ENCODE peak calls at places on chromosomes 7 and 10, in five cellular contexts. One of them, this sample, is unnamed. For H3K9me3, the result is how much of the 10 kb centered on the place peaks cover.

GRCh38 chr7:19519443-19519977 is 189.3 kb downstream of the POLR1F start:
- DNase-seq in A673: peak
- DNase-seq in transverse colon: no peak
- DNase-seq in left ventricle myocardium inferior: peak
- DNase-seq in CD8-positive, alpha-beta T cell: no peak
- DNase-seq in this sample: no peak

GRCh38 chr10:74585231-74586087 is 240.9 kb upstream of the KAT6B start:
- DNase-seq in A673: peak
- DNase-seq in transverse colon: no peak
- DNase-seq in left ventricle myocardium inferior: no peak
- DNase-seq in CD8-positive, alpha-beta T cell: no peak
- DNase-seq in this sample: peak

GRCh38 chr7:46123-46829 is 146.1 kb upstream of the FAM20C start:
- DNase-seq in A673: no peak
- DNase-seq in transverse colon: peak
- DNase-seq in left ventricle myocardium inferior: no peak
- DNase-seq in CD8-positive, alpha-beta T cell: no peak
- DNase-seq in this sample: no peak

GRCh38 chr10:73439605-73440298 is 6.4 kb upstream of the MSS51 start:
- DNase-seq in A673: no peak
- DNase-seq in transverse colon: no peak
- DNase-seq in left ventricle myocardium inferior: no peak
- DNase-seq in CD8-positive, alpha-beta T cell: no peak
- DNase-seq in this sample: no peak

GRCh38 chr7:44152971-44153947 is 12.1 kb upstream of the MYL7 start:
- DNase-seq in A673: no peak
- DNase-seq in transverse colon: no peak
- DNase-seq in left ventricle myocardium inferior: no peak
- DNase-seq in CD8-positive, alpha-beta T cell: no peak
- DNase-seq in this sample: no peak

GRCh38 chr10:88170628-88171027 is 307.2 kb downstream of the PTEN start:
- DNase-seq in A673: no peak
- DNase-seq in transverse colon: no peak
- DNase-seq in left ventricle myocardium inferior: no peak
- DNase-seq in CD8-positive, alpha-beta T cell: no peak
- DNase-seq in this sample: no peak

GRCh38 chr7:94064541-94065191 is 60.5 kb upstream of the BET1 start:
- DNase-seq in A673: peak
- DNase-seq in transverse colon: no peak
- DNase-seq in left ventricle myocardium inferior: no peak
- DNase-seq in CD8-positive, alpha-beta T cell: no peak
- DNase-seq in this sample: peak

GRCh38 chr10:94149702-94150101 is 156.0 kb downstream of the PLCE1 start:
- DNase-seq in A673: no peak
- DNase-seq in transverse colon: no peak
- DNase-seq in left ventricle myocardium inferior: no peak
- DNase-seq in CD8-positive, alpha-beta T cell: no peak
- DNase-seq in this sample: no peak

GRCh38 chr7:147485660-147486210 is 1104.8 kb upstream of the C7orf33 start:
- DNase-seq in A673: no peak
- DNase-seq in transverse colon: no peak
- DNase-seq in left ventricle myocardium inferior: no peak
- DNase-seq in CD8-positive, alpha-beta T cell: no peak
- DNase-seq in this sample: no peak

GRCh38 chr7:143374556-143374955 is 6.6 kb upstream of the ZYX start:
- DNase-seq in A673: no peak
- DNase-seq in transverse colon: no peak
- DNase-seq in left ventricle myocardium inferior: no peak
- DNase-seq in CD8-positive, alpha-beta T cell: no peak
- DNase-seq in this sample: no peak

GRCh38 chr7:159281573-159281972 is 136.9 kb upstream of the VIPR2 start:
- DNase-seq in A673: no peak
- DNase-seq in transverse colon: no peak
- DNase-seq in left ventricle myocardium inferior: no peak
- DNase-seq in CD8-positive, alpha-beta T cell: no peak
- DNase-seq in this sample: no peak

GRCh38 chr10:101643546-101643945 is 51.4 kb downstream of the FBXW4 start:
- DNase-seq in A673: no peak
- DNase-seq in transverse colon: no peak
- DNase-seq in left ventricle myocardium inferior: no peak
- DNase-seq in CD8-positive, alpha-beta T cell: no peak
- DNase-seq in this sample: peak

GRCh38 chr7:106071999-106072714 is 40.0 kb downstream of the SYPL1 start:
- DNase-seq in A673: peak
- DNase-seq in transverse colon: peak
- DNase-seq in left ventricle myocardium inferior: no peak
- DNase-seq in CD8-positive, alpha-beta T cell: no peak
- DNase-seq in this sample: no peak

GRCh38 chr7:116569737-116570136 is 44.9 kb downstream of the CAV1 start:
- DNase-seq in A673: peak
- DNase-seq in transverse colon: no peak
- DNase-seq in left ventricle myocardium inferior: no peak
- DNase-seq in CD8-positive, alpha-beta T cell: no peak
- DNase-seq in this sample: no peak

GRCh38 chr10:85225311-85225710 is 896.9 kb downstream of the CCSER2 start:
- DNase-seq in A673: no peak
- DNase-seq in transverse colon: no peak
- DNase-seq in left ventricle myocardium inferior: no peak
- DNase-seq in CD8-positive, alpha-beta T cell: no peak
- DNase-seq in this sample: no peak

GRCh38 chr10:29635711-29636144 is 957 bp upstream of the SVIL start:
- DNase-seq in A673: no peak
- DNase-seq in transverse colon: no peak
- DNase-seq in left ventricle myocardium inferior: no peak
- DNase-seq in CD8-positive, alpha-beta T cell: no peak
- DNase-seq in this sample: peak

GRCh38 chr10:25076501-25077197 is 60.2 kb downstream of the THNSL1 start:
- DNase-seq in A673: no peak
- DNase-seq in transverse colon: no peak
- DNase-seq in left ventricle myocardium inferior: no peak
- DNase-seq in CD8-positive, alpha-beta T cell: no peak
- DNase-seq in this sample: no peak

GRCh38 chr7:1639578-1640175 is 30.4 kb upstream of the ELFN1 start:
- DNase-seq in A673: no peak
- DNase-seq in transverse colon: no peak
- DNase-seq in left ventricle myocardium inferior: peak
- DNase-seq in CD8-positive, alpha-beta T cell: no peak
- DNase-seq in this sample: no peak

GRCh38 chr7:128405345-128406146 is 4.2 kb downstream of the IMPDH1 start:
- DNase-seq in A673: peak
- DNase-seq in transverse colon: peak
- DNase-seq in left ventricle myocardium inferior: peak
- DNase-seq in CD8-positive, alpha-beta T cell: peak
- DNase-seq in this sample: peak

GRCh38 chr7:64294701-64295420 is 18.9 kb upstream of the ZNF736 start:
- DNase-seq in A673: no peak
- DNase-seq in transverse colon: no peak
- DNase-seq in left ventricle myocardium inferior: no peak
- DNase-seq in CD8-positive, alpha-beta T cell: no peak
- DNase-seq in this sample: no peak
- H3K9me3 ChIP-seq in A673: under half
- H3K9me3 ChIP-seq in transverse colon: under half
- H3K9me3 ChIP-seq in left ventricle myocardium inferior: under half
- H3K9me3 ChIP-seq in CD8-positive, alpha-beta T cell: under half
- H3K9me3 ChIP-seq in this sample: under half

DNA sequence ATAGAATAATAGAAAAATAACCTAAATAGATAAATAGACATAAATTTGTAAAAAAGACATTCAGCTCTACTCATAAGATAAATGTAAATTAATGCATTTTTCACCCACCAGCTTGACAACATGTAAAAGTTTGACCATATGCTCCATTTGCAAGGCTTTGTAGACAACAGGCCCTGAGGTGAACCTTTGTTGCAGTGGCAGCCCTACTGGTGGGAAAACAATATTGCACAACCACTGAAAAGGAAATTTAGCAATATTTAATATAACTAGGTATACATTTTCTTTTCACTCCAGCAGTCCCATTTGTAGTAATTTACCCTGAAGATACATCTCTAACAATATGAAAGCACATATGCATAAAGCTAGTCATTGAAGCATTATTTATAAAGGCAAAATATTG is 39.0 kb upstream of the ADRA2A start:
- DNase-seq in A673: peak
- DNase-seq in transverse colon: no peak
- DNase-seq in left ventricle myocardium inferior: no peak
- DNase-seq in CD8-positive, alpha-beta T cell: no peak
- DNase-seq in this sample: no peak
- H3K9me3 ChIP-seq in A673: under half
- H3K9me3 ChIP-seq in transverse colon: under half
- H3K9me3 ChIP-seq in left ventricle myocardium inferior: half or more
- H3K9me3 ChIP-seq in CD8-positive, alpha-beta T cell: under half
- H3K9me3 ChIP-seq in this sample: under half

GRCh38 chr10:37865957-37866671 is 8.7 kb upstream of the ZNF248 start:
- DNase-seq in A673: no peak
- DNase-seq in transverse colon: peak
- DNase-seq in left ventricle myocardium inferior: no peak
- DNase-seq in CD8-positive, alpha-beta T cell: no peak
- DNase-seq in this sample: no peak
- H3K9me3 ChIP-seq in A673: under half
- H3K9me3 ChIP-seq in transverse colon: under half
- H3K9me3 ChIP-seq in left ventricle myocardium inferior: under half
- H3K9me3 ChIP-seq in CD8-positive, alpha-beta T cell: under half
- H3K9me3 ChIP-seq in this sample: under half

GRCh38 chr7:50209461-50210161 is 94.9 kb upstream of the IKZF1 start:
- DNase-seq in A673: no peak
- DNase-seq in transverse colon: no peak
- DNase-seq in left ventricle myocardium inferior: no peak
- DNase-seq in CD8-positive, alpha-beta T cell: no peak
- DNase-seq in this sample: no peak
- H3K9me3 ChIP-seq in A673: under half
- H3K9me3 ChIP-seq in transverse colon: under half
- H3K9me3 ChIP-seq in left ventricle myocardium inferior: under half
- H3K9me3 ChIP-seq in CD8-positive, alpha-beta T cell: under half
- H3K9me3 ChIP-seq in this sample: under half

GRCh38 chr7:157674715-157675426 is 338.1 kb downstream of the DNAJB6 start:
- DNase-seq in A673: no peak
- DNase-seq in transverse colon: no peak
- DNase-seq in left ventricle myocardium inferior: no peak
- DNase-seq in CD8-positive, alpha-beta T cell: no peak
- DNase-seq in this sample: no peak
- H3K9me3 ChIP-seq in A673: under half
- H3K9me3 ChIP-seq in transverse colon: under half
- H3K9me3 ChIP-seq in left ventricle myocardium inferior: under half
- H3K9me3 ChIP-seq in CD8-positive, alpha-beta T cell: under half
- H3K9me3 ChIP-seq in this sample: under half

DNA sequence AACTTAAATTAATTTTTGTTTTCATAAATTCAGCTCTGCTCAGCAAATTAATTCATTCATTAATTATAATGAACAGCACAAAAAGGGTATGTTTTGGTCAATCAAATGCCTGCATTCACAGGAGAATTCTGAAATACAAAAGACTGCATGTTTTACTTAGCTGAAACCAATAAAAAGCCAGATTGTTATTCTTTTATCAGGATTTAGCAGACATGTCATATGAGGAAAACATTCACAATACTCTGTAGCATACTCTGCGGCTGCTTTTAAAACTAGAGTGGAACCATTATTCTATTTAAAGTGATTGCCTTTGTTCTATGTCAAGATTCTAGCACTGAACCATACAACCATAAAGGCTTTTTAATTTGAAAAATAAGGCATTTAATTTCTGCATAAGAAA is 19.1 kb downstream of the CTTNBP2 start:
- DNase-seq in A673: no peak
- DNase-seq in transverse colon: no peak
- DNase-seq in left ventricle myocardium inferior: no peak
- DNase-seq in CD8-positive, alpha-beta T cell: no peak
- DNase-seq in this sample: no peak
- H3K9me3 ChIP-seq in A673: under half
- H3K9me3 ChIP-seq in transverse colon: under half
- H3K9me3 ChIP-seq in left ventricle myocardium inferior: under half
- H3K9me3 ChIP-seq in CD8-positive, alpha-beta T cell: under half
- H3K9me3 ChIP-seq in this sample: under half

GRCh38 chr7:125876436-125876835 is 946.8 kb upstream of the POT1 start:
- DNase-seq in A673: no peak
- DNase-seq in transverse colon: no peak
- DNase-seq in left ventricle myocardium inferior: no peak
- DNase-seq in CD8-positive, alpha-beta T cell: no peak
- DNase-seq in this sample: no peak

GRCh38 chr7:125878990-125879389 is 949.4 kb upstream of the POT1 start:
- DNase-seq in A673: no peak
- DNase-seq in transverse colon: no peak
- DNase-seq in left ventricle myocardium inferior: no peak
- DNase-seq in CD8-positive, alpha-beta T cell: no peak
- DNase-seq in this sample: no peak

GRCh38 chr7:125871431-125871830 is 941.8 kb upstream of the POT1 start:
- DNase-seq in A673: no peak
- DNase-seq in transverse colon: no peak
- DNase-seq in left ventricle myocardium inferior: no peak
- DNase-seq in CD8-positive, alpha-beta T cell: no peak
- DNase-seq in this sample: no peak

GRCh38 chr7:125878235-125878928 is 948.8 kb upstream of the POT1 start:
- DNase-seq in A673: no peak
- DNase-seq in transverse colon: no peak
- DNase-seq in left ventricle myocardium inferior: no peak
- DNase-seq in CD8-positive, alpha-beta T cell: no peak
- DNase-seq in this sample: no peak

DNA sequence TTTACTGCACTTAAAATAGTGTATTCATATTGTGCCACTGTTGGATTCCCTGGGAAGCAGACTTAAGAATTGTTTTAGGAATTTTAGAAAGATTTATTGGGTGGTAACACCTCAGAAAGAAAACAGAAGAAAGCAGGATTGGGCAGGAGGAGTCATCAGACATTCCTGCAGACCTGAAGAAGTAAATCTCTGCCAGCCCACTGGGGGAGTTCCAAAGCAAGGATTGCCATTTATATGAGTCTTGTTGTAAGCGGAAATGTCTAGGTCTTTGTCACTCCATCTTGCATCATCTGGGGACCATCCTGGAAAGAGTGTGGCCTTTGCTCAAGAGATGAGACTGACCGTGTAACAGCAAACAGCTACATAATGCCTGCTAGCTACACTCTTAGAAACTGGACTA is 947.6 kb upstream of the POT1 start:
- DNase-seq in A673: no peak
- DNase-seq in transverse colon: no peak
- DNase-seq in left ventricle myocardium inferior: no peak
- DNase-seq in CD8-positive, alpha-beta T cell: no peak
- DNase-seq in this sample: no peak
- H3K9me3 ChIP-seq in A673: under half
- H3K9me3 ChIP-seq in transverse colon: under half
- H3K9me3 ChIP-seq in left ventricle myocardium inferior: under half
- H3K9me3 ChIP-seq in CD8-positive, alpha-beta T cell: under half
- H3K9me3 ChIP-seq in this sample: under half

This sample was measured in neural progenitor cell.